ENCODE peak calls at places on chromosome 13, in nine cellular contexts. A is activated T-cell treated with anti-CD3 and anti-CD28 coated beads, Interleukin-2, amount 50 U/mL, for 72 hours; Q is T-helper 9 cell; M is myocyte; U is stimulated activated CD4-positive, alpha-beta T cell treated with anti-CD3 and anti-CD28 coated beads, Interleukin-4, amount 100 ng/mL, for 24 hours; E is NCI-H345; D is AG10803; X is iPS DF 19.7; F is HFFc6. B is an unnamed sample.
A peak's percentile ranks its signal among the peaks of the same experiment; 100 is the strongest.

GRCh38 chr13:20711301-20712044 is 8.0 kb downstream of the IL17D start:
- DNase-seq in A (peak; percentile 18), Q (no peak), M (no peak), U (no peak), E (no peak), D (no peak), X (no peak), F (no peak), B (no peak)

GRCh38 chr13:46062190-46062589 is 9.6 kb upstream of the ZC3H13 start:
- DNase-seq in A (no peak), Q (no peak), M (no peak), U (no peak), E (no peak), D (peak; percentile 30), X (no peak), F (peak; percentile 63), B (no peak)

GRCh38 chr13:31769581-31769980 is 30.3 kb downstream of the RXFP2 start:
- DNase-seq in A (no peak), Q (no peak), M (peak; percentile 33), U (no peak), E (no peak), D (peak; percentile 44), X (no peak), F (no peak), B (no peak)

GRCh38 chr13:45941261-45941660 is 89.7 kb upstream of the SIAH3 start:
- DNase-seq in A (no peak), Q (no peak), M (peak; percentile 5), U (no peak), E (no peak), D (no peak), X (no peak), F (no peak), B (no peak)

GRCh38 chr13:104571161-104571889 is 1505.1 kb upstream of the SLC10A2 start:
- DNase-seq in A (no peak), Q (no peak), M (peak; percentile 90), U (no peak), E (peak; percentile 77), D (peak; percentile 54), X (peak; percentile 47), F (peak; percentile 54), B (peak; percentile 17)

GRCh38 chr13:92103673-92104296 is 705.4 kb downstream of the GPC5 start:
- DNase-seq in A (no peak), Q (no peak), M (no peak), U (no peak), E (no peak), D (no peak), X (no peak), F (no peak), B (no peak)

GRCh38 chr13:23871616-23872220 is 17.5 kb downstream of the MIPEP start:
- DNase-seq in A (no peak), Q (no peak), M (peak; percentile 73), U (no peak), E (no peak), D (peak; percentile 60), X (no peak), F (peak; percentile 46), B (peak; percentile 47)

GRCh38 chr13:51266642-51267041 is 44.4 kb downstream of the FAM124A start:
- DNase-seq in A (no peak), Q (no peak), M (no peak), U (no peak), E (no peak), D (no peak), X (no peak), F (no peak), B (no peak)

GRCh38 chr13:40255551-40255950 is 410.9 kb downstream of the FOXO1 start:
- DNase-seq in A (no peak), Q (no peak), M (no peak), U (no peak), E (no peak), D (no peak), X (no peak), F (no peak), B (no peak)

GRCh38 chr13:49690133-49690989 is 925 bp downstream of the EBPL start:
- DNase-seq in A (peak; percentile 7), Q (no peak), M (no peak), U (no peak), E (no peak), D (no peak), X (no peak), F (peak; percentile 33), B (peak; percentile 61)

GRCh38 chr13:30872685-30873443 is 33.2 kb upstream of the MEDAG start:
- DNase-seq in A (no peak), Q (no peak), M (peak; percentile 82), U (no peak), E (no peak), D (peak; percentile 82), X (no peak), F (peak; percentile 79), B (peak; percentile 65)

GRCh38 chr13:114263590-114263989 is 17.8 kb upstream of the UPF3A start:
- DNase-seq in A (no peak), Q (no peak), M (peak; percentile 95), U (no peak), E (no peak), D (no peak), X (no peak), F (no peak), B (no peak)

GRCh38 chr13:112934075-112934474 is 34.9 kb upstream of the MCF2L start:
- DNase-seq in A (no peak), Q (no peak), M (no peak), U (no peak), E (no peak), D (no peak), X (no peak), F (no peak), B (no peak)

GRCh38 chr13:87671031-87671823 is at the start of gene SLITRK5:
- DNase-seq in A (peak; percentile 69), Q (no peak), M (peak; percentile 84), U (peak; percentile 45), E (peak; percentile 87), D (peak; percentile 37), X (no peak), F (peak; percentile 19), B (peak; percentile 79)

GRCh38 chr13:97018029-97018819 is 23.9 kb upstream of the OXGR1 start:
- DNase-seq in A (peak; percentile 12), Q (no peak), M (peak; percentile 70), U (peak; percentile 35), E (peak; percentile 49), D (peak; percentile 58), X (no peak), F (peak; percentile 63), B (peak; percentile 35)

GRCh38 chr13:75357576-75358295 is 124.2 kb downstream of the TBC1D4 start:
- DNase-seq in A (peak; percentile 62), Q (peak; percentile 17), M (peak; percentile 67), U (peak; percentile 66), E (peak; percentile 46), D (peak; percentile 50), X (peak; percentile 30), F (peak; percentile 42), B (peak; percentile 52)

GRCh38 chr13:109145631-109146030 is 516.2 kb downstream of the MYO16 start:
- DNase-seq in A (peak; percentile 5), Q (no peak), M (peak; percentile 76), U (no peak), E (peak; percentile 52), D (peak; percentile 76), X (no peak), F (peak; percentile 72), B (peak; percentile 79)

GRCh38 chr13:40168425-40169155 is 497.9 kb downstream of the FOXO1 start:
- DNase-seq in A (no peak), Q (no peak), M (peak; percentile 42), U (no peak), E (no peak), D (no peak), X (no peak), F (no peak), B (no peak)

GRCh38 chr13:89695343-89696257 is 1651.9 kb upstream of the MIR17HG start:
- DNase-seq in A (peak; percentile 2), Q (no peak), M (peak; percentile 55), U (no peak), E (peak; percentile 40), D (peak; percentile 8), X (peak; percentile 2), F (no peak), B (no peak)

GRCh38 chr13:103859952-103860351 is 793.7 kb upstream of the SLC10A2 start:
- DNase-seq in A (no peak), Q (no peak), M (no peak), U (no peak), E (no peak), D (no peak), X (no peak), F (no peak), B (no peak)

GRCh38 chr13:45564108-45564507 is 51.4 kb downstream of the ERICH6B start:
- DNase-seq in A (peak; percentile 12), Q (no peak), M (peak; percentile 72), U (no peak), E (peak; percentile 34), D (peak; percentile 25), X (no peak), F (peak; percentile 27), B (peak; percentile 53)

GRCh38 chr13:33401238-33401637 is 115.7 kb upstream of the STARD13 start:
- DNase-seq in A (no peak), Q (no peak), M (peak; percentile 18), U (no peak), E (peak; percentile 44), D (no peak), X (no peak), F (no peak), B (no peak)

GRCh38 chr13:84433024-84433423 is 550.8 kb upstream of the SLITRK1 start:
- DNase-seq in A (no peak), Q (no peak), M (peak; percentile 80), U (no peak), E (no peak), D (peak; percentile 74), X (no peak), F (peak; percentile 91), B (peak; percentile 52)

GRCh38 chr13:43544011-43544410 is 242.8 kb downstream of the ENOX1 start:
- DNase-seq in A (no peak), Q (no peak), M (peak; percentile 23), U (no peak), E (no peak), D (no peak), X (no peak), F (peak; percentile 64), B (no peak)

GRCh38 chr13:33497146-33497845 is 211.7 kb upstream of the STARD13 start:
- DNase-seq in A (no peak), Q (no peak), M (no peak), U (no peak), E (no peak), D (no peak), X (no peak), F (peak; percentile 50), B (no peak)

GRCh38 chr13:63436288-63436687 is 2020.6 kb upstream of the PCDH20 start:
- DNase-seq in A (no peak), Q (no peak), M (no peak), U (no peak), E (no peak), D (no peak), X (no peak), F (no peak), B (no peak)

GRCh38 chr13:45133396-45134118 is 13.2 kb downstream of the GTF2F2 start:
- DNase-seq in A (no peak), Q (no peak), M (no peak), U (no peak), E (no peak), D (no peak), X (no peak), F (no peak), B (no peak)

B was measured in AG08396.